ENCODE peak calls at places on chromosomes 11 and 22, in five cellular contexts. K is cardiac fibroblast, M is astrocyte of the cerebellum, X is Peyer's patch, Z is Calu3. P is an unnamed sample.

GRCh38 chr11:44566952-44567875 is 1.8 kb downstream of the CD82 start:
- DNase-seq in K (no peak), X (no peak), Z (no peak), M (no peak), P (no peak)

GRCh38 chr22:36881504-36882245 is 20.9 kb downstream of the NCF4 start:
- DNase-seq in Z (no peak), M (no peak), X (no peak), K (no peak), P (no peak)

GRCh38 chr22:36613958-36614357 is 85.0 kb upstream of the EIF3D start:
- DNase-seq in M (peak), X (no peak), K (no peak), Z (no peak), P (no peak)

GRCh38 chr22:33853200-33854097 is 66.8 kb downstream of the LARGE1 start:
- DNase-seq in K (peak), Z (peak), M (peak), X (peak), P (peak)

GRCh38 chr22:26097840-26098239 is 71.4 kb upstream of the SEZ6L start:
- DNase-seq in Z (no peak), X (no peak), M (no peak), K (no peak), P (no peak)

GRCh38 chr22:35155403-35156025 is 89.6 kb downstream of the ISX start:
- DNase-seq in X (no peak), Z (no peak), K (peak), M (no peak), P (no peak)

GRCh38 chr22:44505796-44506354 is 7.8 kb upstream of the RTL6 start:
- DNase-seq in K (peak), X (no peak), Z (no peak), M (no peak), P (no peak)

GRCh38 chr11:72015511-72016061 is 16.9 kb downstream of the IL18BP start:
- DNase-seq in M (no peak), K (no peak), Z (peak), X (no peak), P (no peak)

GRCh38 chr22:20089977-20090729 is 10.1 kb downstream of the DGCR8 start:
- DNase-seq in Z (no peak), K (peak), X (no peak), M (no peak), P (no peak)

GRCh38 chr11:79708319-79708928 is 267.6 kb upstream of the TENM4 start:
- DNase-seq in X (no peak), Z (peak), M (peak), K (peak), P (no peak)

GRCh38 chr11:66934971-66935779 is 23.0 kb downstream of the PC start:
- DNase-seq in X (no peak), K (peak), M (no peak), Z (no peak), P (no peak)

GRCh38 chr11:84901986-84902385 is 725.2 kb downstream of the DLG2 start:
- DNase-seq in M (peak), K (peak), X (no peak), Z (no peak), P (no peak)

GRCh38 chr11:44625759-44626523 is 60.5 kb downstream of the CD82 start:
- DNase-seq in Z (no peak), X (peak), K (no peak), M (no peak), P (no peak)

GRCh38 chr22:47152938-47153337 is 390.5 kb downstream of the TBC1D22A start:
- DNase-seq in Z (no peak), K (no peak), X (no peak), M (no peak), P (no peak)

GRCh38 chr11:121393855-121394254 is 58.3 kb upstream of the SORL1 start:
- DNase-seq in X (no peak), M (no peak), K (no peak), Z (no peak), P (no peak)

GRCh38 chr11:975824-976223 is 50.2 kb downstream of the AP2A2 start:
- DNase-seq in K (peak), M (peak), Z (no peak), X (no peak), P (no peak)

GRCh38 chr22:30486661-30487115 is 14.9 kb upstream of the SEC14L3 start:
- DNase-seq in M (no peak), K (no peak), Z (peak), X (no peak), P (no peak)

GRCh38 chr22:44892803-44893730 is 116.7 kb downstream of the PHF21B start:
- DNase-seq in K (no peak), M (no peak), Z (no peak), X (peak), P (no peak)

GRCh38 chr22:35435201-35435712 is 35.3 kb downstream of the MCM5 start:
- DNase-seq in Z (no peak), X (no peak), K (no peak), M (no peak), P (peak)

GRCh38 chr11:8083088-8083395 is 2.0 kb downstream of the TUB start:
- DNase-seq in X (no peak), M (no peak), Z (no peak), K (no peak), P (no peak)

GRCh38 chr11:120333801-120334200 is 2.4 kb upstream of the ARHGEF12 start:
- DNase-seq in X (no peak), M (no peak), Z (no peak), K (no peak), P (no peak)

GRCh38 chr22:37827056-37827455 is 3.9 kb downstream of the GALR3 start:
- DNase-seq in M (no peak), X (no peak), Z (no peak), K (no peak), P (no peak)

GRCh38 chr11:83827520-83827919 is 541.4 kb upstream of the CCDC90B start:
- DNase-seq in M (no peak), X (no peak), Z (no peak), K (peak), P (no peak)

GRCh38 chr11:19739872-19740271 is 27.2 kb downstream of the NAV2 start:
- DNase-seq in Z (no peak), M (no peak), X (no peak), K (no peak), P (no peak)

GRCh38 chr11:65432686-65433582 is 10.3 kb downstream of the NEAT1 start:
- DNase-seq in X (no peak), M (no peak), K (peak), Z (no peak), P (no peak)
- TF ChIP-seq CTCF in X (peak), M (peak), K (no peak), Z (no peak), P (peak)

GRCh38 chr11:11577932-11578331 is 43.9 kb downstream of the GALNT18 start:
- DNase-seq in X (no peak), M (no peak), Z (no peak), K (no peak), P (no peak)

GRCh38 chr11:11578542-11578941 is 43.3 kb downstream of the GALNT18 start:
- DNase-seq in X (no peak), M (no peak), K (no peak), Z (no peak), P (no peak)

GRCh38 chr11:11580831-11581492 is 40.8 kb downstream of the GALNT18 start:
- DNase-seq in Z (no peak), K (no peak), X (no peak), M (no peak), P (no peak)

GRCh38 chr11:11580012-11580411 is 41.8 kb downstream of the GALNT18 start:
- DNase-seq in Z (no peak), K (no peak), X (no peak), M (no peak), P (no peak)

GRCh38 chr11:11579012-11579755 is 42.6 kb downstream of the GALNT18 start:
- DNase-seq in K (no peak), X (no peak), M (no peak), Z (no peak), P (no peak)
- TF ChIP-seq CTCF in K (no peak), X (no peak), M (no peak), Z (no peak), P (no peak)

DNA sequence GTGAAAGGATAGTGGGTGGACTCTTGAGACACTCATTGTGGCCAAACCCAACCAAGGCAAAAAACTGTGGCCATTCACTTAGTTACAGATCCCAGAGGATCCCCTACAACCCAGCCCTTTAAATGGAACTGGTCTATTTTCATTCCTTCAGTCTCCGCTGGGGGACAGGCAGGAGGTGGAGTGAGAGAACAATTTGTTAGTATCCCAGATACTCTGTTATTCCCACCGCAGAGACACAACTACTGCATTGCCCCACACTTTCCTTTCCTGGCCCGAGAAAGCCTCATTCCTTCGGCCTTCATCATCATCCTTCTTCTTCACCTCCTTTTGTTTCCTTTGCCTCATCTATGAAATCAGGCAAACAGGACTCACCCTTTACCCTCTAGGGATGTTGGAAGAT is 191.1 kb downstream of the NTM start:
- DNase-seq in K (no peak), M (no peak), X (no peak), Z (no peak), P (no peak)
- TF ChIP-seq CTCF in K (no peak), M (no peak), X (no peak), Z (no peak), P (no peak)

DNA sequence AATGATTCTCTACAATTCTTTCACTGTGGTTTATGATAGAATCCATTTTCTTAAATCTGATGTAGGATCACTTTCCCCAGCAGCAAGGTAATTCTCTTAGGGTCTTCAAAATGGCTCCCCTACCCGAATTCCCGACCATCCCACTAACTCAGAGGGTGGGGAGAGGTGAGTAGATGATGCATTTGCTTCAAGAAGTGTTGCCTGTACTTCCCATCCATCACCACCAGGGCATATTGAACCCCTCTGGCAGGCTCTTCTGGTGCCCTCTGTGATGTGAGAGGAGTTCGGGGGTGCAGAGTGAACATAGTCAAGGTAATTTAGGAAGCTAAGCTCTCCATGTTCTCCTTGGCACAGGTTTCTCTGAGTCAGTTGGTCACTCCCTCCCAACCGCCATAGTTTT is 52.3 kb downstream of the ZNRF3 start:
- DNase-seq in Z (no peak), X (no peak), M (no peak), K (no peak), P (no peak)
- TF ChIP-seq CTCF in Z (peak), X (no peak), M (peak), K (peak), P (no peak)

DNA sequence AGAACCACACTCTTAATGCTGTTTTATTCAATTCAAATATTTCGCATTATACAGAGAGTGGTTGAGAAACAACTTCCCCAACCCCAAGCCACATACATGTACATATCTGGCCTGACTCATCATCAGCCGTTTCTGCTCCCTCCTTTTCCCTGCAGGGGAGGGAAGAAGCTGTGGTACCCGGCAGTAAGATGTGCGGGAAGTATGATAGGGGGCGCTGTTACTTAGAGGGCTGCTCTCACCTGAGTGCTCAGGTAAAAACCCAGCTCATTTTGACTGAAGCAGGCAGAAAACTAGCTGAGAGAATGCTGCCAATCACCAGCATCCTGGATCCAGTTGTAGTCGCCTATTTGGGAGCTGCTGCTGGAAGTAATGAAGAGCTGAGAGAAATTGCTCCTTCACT is 85.6 kb downstream of the NELL1 start:
- DNase-seq in K (no peak), X (no peak), Z (no peak), M (no peak), P (no peak)
- TF ChIP-seq CTCF in K (no peak), X (no peak), Z (no peak), M (no peak), P (no peak)

GRCh38 chr22:41966607-41967240 is 2.5 kb upstream of the SEPTIN3 start:
- DNase-seq in K (peak), M (peak), X (no peak), Z (peak), P (no peak)
- TF ChIP-seq CTCF in K (peak), M (peak), X (peak), Z (no peak), P (no peak)